ENCODE peak calls at places on chromosomes 3 and 15, in six cellular contexts. O, W, P, X, M and G are unnamed samples.

GRCh38 chr3:52798978-52799476 is 4.4 kb downstream of the ITIH3 start:
- DNase-seq in O (no peak), W (no peak), P (no peak), X (no peak), M (no peak), G (peak; percentile 41)

GRCh38 chr15:68667800-68668625 is 89.2 kb downstream of the CORO2B start:
- DNase-seq in O (no peak), W (no peak), P (peak; percentile 13), X (no peak), M (no peak), G (no peak)

GRCh38 chr3:142609136-142609535 is 12.9 kb downstream of the PLS1 start:
- DNase-seq in O (no peak), W (no peak), P (no peak), X (no peak), M (no peak), G (no peak)

GRCh38 chr3:138254199-138254598 is 67.1 kb downstream of the ARMC8 start:
- DNase-seq in O (no peak), W (no peak), P (no peak), X (no peak), M (no peak), G (no peak)

GRCh38 chr15:39594056-39594763 is 13.3 kb downstream of the THBS1 start:
- DNase-seq in O (no peak), W (no peak), P (no peak), X (no peak), M (no peak), G (peak; percentile 65)

GRCh38 chr3:196537319-196537984 is 22.3 kb upstream of the SMCO1 start:
- DNase-seq in O (peak; percentile 48), W (no peak), P (peak; percentile 19), X (no peak), M (no peak), G (peak; percentile 19)

GRCh38 chr15:81255596-81255995 is 58.9 kb downstream of the IL16 start:
- DNase-seq in O (no peak), W (no peak), P (no peak), X (no peak), M (no peak), G (no peak)

GRCh38 chr3:7789324-7789723 is 712.3 kb upstream of the LMCD1 start:
- DNase-seq in O (no peak), W (no peak), P (no peak), X (no peak), M (no peak), G (no peak)

GRCh38 chr3:45993421-45994027 is 2.1 kb downstream of the FYCO1 start:
- DNase-seq in O (no peak), W (no peak), P (no peak), X (no peak), M (no peak), G (no peak)

GRCh38 chr3:126022741-126023359 is 53.9 kb downstream of the ROPN1B start:
- DNase-seq in O (no peak), W (no peak), P (no peak), X (no peak), M (no peak), G (no peak)

GRCh38 chr15:42582569-42583235 is 7.3 kb downstream of the STARD9 start:
- DNase-seq in O (no peak), W (no peak), P (no peak), X (no peak), M (no peak), G (no peak)

GRCh38 chr3:37862219-37862711 is 585 bp downstream of the CTDSPL start:
- DNase-seq in O (peak; percentile 53), W (no peak), P (peak; percentile 55), X (no peak), M (no peak), G (peak; percentile 57)